ENCODE peak calls at places on chromosomes 13 and 19, in ten cellular contexts. One of them, this sample, is unnamed. For H3K27me3, the result is how much of the 10 kb centered on the place peaks cover.

GRCh38 chr13:113448885-113449692 is 4.2 kb downstream of the ADPRHL1 start:
- DNase-seq in CD4-positive, CD25-positive, alpha-beta regulatory T cell: peak
- DNase-seq in left ventricle myocardium inferior: no peak
- DNase-seq in PC-3: peak
- DNase-seq in SK-N-SH: no peak
- DNase-seq in tibial nerve: peak
- DNase-seq in CD8-positive, alpha-beta T cell: peak
- DNase-seq in gastrocnemius medialis: no peak
- DNase-seq in MG63: no peak
- DNase-seq in testis: peak
- DNase-seq in this sample: no peak

GRCh38 chr19:42068756-42069571 is 1.0 kb downstream of the GRIK5 start:
- DNase-seq in CD8-positive, alpha-beta T cell: no peak
- DNase-seq in left ventricle myocardium inferior: no peak
- DNase-seq in CD4-positive, CD25-positive, alpha-beta regulatory T cell: no peak
- DNase-seq in tibial nerve: no peak
- DNase-seq in MG63: no peak
- DNase-seq in PC-3: no peak
- DNase-seq in gastrocnemius medialis: no peak
- DNase-seq in testis: no peak
- DNase-seq in SK-N-SH: peak
- DNase-seq in this sample: peak

GRCh38 chr19:7257148-7258041 is 36.8 kb downstream of the INSR start:
- DNase-seq in MG63: no peak
- DNase-seq in PC-3: peak
- DNase-seq in SK-N-SH: no peak
- DNase-seq in gastrocnemius medialis: no peak
- DNase-seq in left ventricle myocardium inferior: no peak
- DNase-seq in CD4-positive, CD25-positive, alpha-beta regulatory T cell: no peak
- DNase-seq in tibial nerve: no peak
- DNase-seq in CD8-positive, alpha-beta T cell: no peak
- DNase-seq in testis: peak
- DNase-seq in this sample: no peak

GRCh38 chr13:109592776-109593175 is 193.6 kb downstream of the IRS2 start:
- DNase-seq in PC-3: no peak
- DNase-seq in left ventricle myocardium inferior: no peak
- DNase-seq in testis: no peak
- DNase-seq in tibial nerve: no peak
- DNase-seq in CD8-positive, alpha-beta T cell: no peak
- DNase-seq in gastrocnemius medialis: no peak
- DNase-seq in CD4-positive, CD25-positive, alpha-beta regulatory T cell: no peak
- DNase-seq in SK-N-SH: no peak
- DNase-seq in MG63: no peak
- DNase-seq in this sample: no peak

GRCh38 chr13:97339019-97339988 is 94.7 kb upstream of the RAP2A start:
- DNase-seq in tibial nerve: peak
- DNase-seq in PC-3: no peak
- DNase-seq in left ventricle myocardium inferior: peak
- DNase-seq in CD8-positive, alpha-beta T cell: no peak
- DNase-seq in CD4-positive, CD25-positive, alpha-beta regulatory T cell: no peak
- DNase-seq in SK-N-SH: no peak
- DNase-seq in gastrocnemius medialis: peak
- DNase-seq in testis: peak
- DNase-seq in MG63: peak
- DNase-seq in this sample: no peak

GRCh38 chr13:97280478-97280877 is 58.3 kb downstream of the MBNL2 start:
- DNase-seq in CD8-positive, alpha-beta T cell: no peak
- DNase-seq in CD4-positive, CD25-positive, alpha-beta regulatory T cell: no peak
- DNase-seq in SK-N-SH: peak
- DNase-seq in testis: no peak
- DNase-seq in tibial nerve: no peak
- DNase-seq in gastrocnemius medialis: no peak
- DNase-seq in left ventricle myocardium inferior: no peak
- DNase-seq in PC-3: no peak
- DNase-seq in MG63: no peak
- DNase-seq in this sample: no peak

GRCh38 chr13:42400188-42400833 is 128.4 kb downstream of the AKAP11 start:
- DNase-seq in tibial nerve: no peak
- DNase-seq in MG63: no peak
- DNase-seq in CD8-positive, alpha-beta T cell: no peak
- DNase-seq in PC-3: no peak
- DNase-seq in SK-N-SH: no peak
- DNase-seq in testis: no peak
- DNase-seq in left ventricle myocardium inferior: no peak
- DNase-seq in gastrocnemius medialis: no peak
- DNase-seq in CD4-positive, CD25-positive, alpha-beta regulatory T cell: no peak
- DNase-seq in this sample: no peak

GRCh38 chr13:44075113-44075512 is 195.4 kb downstream of the LACC1 start:
- DNase-seq in PC-3: no peak
- DNase-seq in SK-N-SH: no peak
- DNase-seq in gastrocnemius medialis: no peak
- DNase-seq in CD8-positive, alpha-beta T cell: no peak
- DNase-seq in tibial nerve: no peak
- DNase-seq in left ventricle myocardium inferior: no peak
- DNase-seq in CD4-positive, CD25-positive, alpha-beta regulatory T cell: no peak
- DNase-seq in testis: no peak
- DNase-seq in MG63: no peak
- DNase-seq in this sample: no peak

GRCh38 chr13:44915962-44916361 is 73.3 kb downstream of the NUFIP1 start:
- DNase-seq in gastrocnemius medialis: no peak
- DNase-seq in CD8-positive, alpha-beta T cell: no peak
- DNase-seq in PC-3: no peak
- DNase-seq in SK-N-SH: no peak
- DNase-seq in CD4-positive, CD25-positive, alpha-beta regulatory T cell: no peak
- DNase-seq in MG63: no peak
- DNase-seq in left ventricle myocardium inferior: no peak
- DNase-seq in tibial nerve: no peak
- DNase-seq in testis: no peak
- DNase-seq in this sample: no peak

GRCh38 chr19:47024502-47024901 is 4.9 kb downstream of the NPAS1 start:
- DNase-seq in PC-3: no peak
- DNase-seq in SK-N-SH: no peak
- DNase-seq in CD8-positive, alpha-beta T cell: no peak
- DNase-seq in tibial nerve: no peak
- DNase-seq in left ventricle myocardium inferior: no peak
- DNase-seq in testis: no peak
- DNase-seq in CD4-positive, CD25-positive, alpha-beta regulatory T cell: no peak
- DNase-seq in MG63: no peak
- DNase-seq in gastrocnemius medialis: no peak
- DNase-seq in this sample: no peak

GRCh38 chr19:47023448-47023794 is 3.8 kb downstream of the NPAS1 start:
- DNase-seq in MG63: no peak
- DNase-seq in testis: no peak
- DNase-seq in left ventricle myocardium inferior: no peak
- DNase-seq in PC-3: no peak
- DNase-seq in tibial nerve: no peak
- DNase-seq in CD8-positive, alpha-beta T cell: no peak
- DNase-seq in gastrocnemius medialis: no peak
- DNase-seq in SK-N-SH: no peak
- DNase-seq in CD4-positive, CD25-positive, alpha-beta regulatory T cell: no peak
- DNase-seq in this sample: no peak

GRCh38 chr19:47021536-47022139 is 2.0 kb downstream of the NPAS1 start:
- DNase-seq in CD4-positive, CD25-positive, alpha-beta regulatory T cell: no peak
- DNase-seq in CD8-positive, alpha-beta T cell: no peak
- DNase-seq in gastrocnemius medialis: no peak
- DNase-seq in left ventricle myocardium inferior: no peak
- DNase-seq in SK-N-SH: peak
- DNase-seq in PC-3: no peak
- DNase-seq in MG63: peak
- DNase-seq in tibial nerve: no peak
- DNase-seq in testis: no peak
- DNase-seq in this sample: peak

GRCh38 chr19:47022140-47022536 is 2.5 kb downstream of the NPAS1 start:
- DNase-seq in PC-3: no peak
- DNase-seq in CD8-positive, alpha-beta T cell: no peak
- DNase-seq in SK-N-SH: no peak
- DNase-seq in MG63: no peak
- DNase-seq in CD4-positive, CD25-positive, alpha-beta regulatory T cell: no peak
- DNase-seq in testis: no peak
- DNase-seq in tibial nerve: no peak
- DNase-seq in gastrocnemius medialis: no peak
- DNase-seq in left ventricle myocardium inferior: no peak
- DNase-seq in this sample: no peak

DNA sequence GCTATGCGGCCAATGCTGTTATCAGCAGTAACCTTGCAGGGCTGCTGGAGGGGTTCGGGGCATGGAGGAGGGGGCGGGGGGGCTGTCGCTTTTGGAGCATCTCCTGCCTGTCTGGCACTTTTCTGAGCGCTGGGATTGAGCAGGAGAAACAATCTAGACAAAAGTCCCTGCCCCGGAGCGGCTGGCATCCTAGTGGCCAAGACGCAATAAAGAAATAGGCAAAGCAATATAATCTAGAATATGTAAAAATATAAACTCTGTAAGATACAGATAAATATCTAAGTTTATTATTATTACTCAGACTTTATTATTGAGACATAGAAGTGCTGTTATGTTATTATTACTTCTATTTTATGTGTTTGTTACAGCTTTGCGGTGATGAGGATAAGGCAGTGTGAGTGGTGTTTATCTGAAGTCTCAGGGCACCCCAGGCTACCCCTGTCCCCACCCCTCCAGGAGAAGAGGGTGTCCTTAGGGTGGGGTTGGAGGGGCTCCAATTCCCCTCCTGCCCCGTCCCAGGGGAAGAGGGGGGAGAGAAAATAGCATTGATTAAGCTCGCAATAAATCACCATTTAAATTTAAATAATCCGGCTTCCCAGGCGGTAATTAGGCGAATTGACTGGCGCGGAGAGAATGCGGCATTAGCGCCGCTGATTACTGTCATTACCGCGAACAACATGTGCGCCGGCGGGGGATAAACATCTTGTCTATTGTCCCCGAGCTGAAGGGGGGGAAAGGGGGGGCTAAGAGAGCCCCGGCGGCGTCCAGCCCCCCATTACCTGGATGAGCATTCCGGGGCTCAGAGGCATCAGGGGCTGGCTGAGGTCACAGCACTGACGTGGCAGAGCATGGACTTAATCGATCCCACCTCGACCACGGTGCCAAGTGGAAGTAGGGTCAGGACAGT is 3.2 kb downstream of the NPAS1 start:
- DNase-seq in MG63: no peak
- DNase-seq in CD8-positive, alpha-beta T cell: no peak
- DNase-seq in CD4-positive, CD25-positive, alpha-beta regulatory T cell: no peak
- DNase-seq in SK-N-SH: no peak
- DNase-seq in PC-3: no peak
- DNase-seq in tibial nerve: no peak
- DNase-seq in testis: no peak
- DNase-seq in left ventricle myocardium inferior: no peak
- DNase-seq in gastrocnemius medialis: no peak
- DNase-seq in this sample: no peak
- H3K27me3 ChIP-seq in MG63: half or more
- H3K27me3 ChIP-seq in CD8-positive, alpha-beta T cell: under half
- H3K27me3 ChIP-seq in CD4-positive, CD25-positive, alpha-beta regulatory T cell: under half
- H3K27me3 ChIP-seq in SK-N-SH: under half
- H3K27me3 ChIP-seq in PC-3: under half
- H3K27me3 ChIP-seq in tibial nerve: half or more
- H3K27me3 ChIP-seq in testis: under half
- H3K27me3 ChIP-seq in left ventricle myocardium inferior: half or more
- H3K27me3 ChIP-seq in gastrocnemius medialis: half or more
- H3K27me3 ChIP-seq in this sample: half or more

DNA sequence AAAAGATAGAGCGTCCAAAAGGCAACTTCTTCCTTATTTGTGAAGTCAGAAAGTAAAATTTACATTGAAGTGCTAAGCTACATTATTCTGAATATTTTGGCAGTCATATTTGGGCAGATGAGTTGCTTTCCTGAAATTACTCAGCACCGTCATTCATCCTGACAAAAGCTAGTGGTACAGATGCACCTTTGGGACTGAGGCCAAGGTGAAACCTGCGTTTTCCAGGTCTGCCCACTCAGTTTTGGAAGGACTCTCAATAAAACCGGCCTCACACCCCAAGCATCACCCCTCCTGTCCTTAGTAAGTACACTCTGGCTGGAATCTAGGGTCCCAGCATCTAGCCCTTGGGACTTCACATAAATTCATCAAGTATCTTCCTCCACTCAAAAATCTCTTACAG is 187.5 kb downstream of the TM9SF2 start:
- DNase-seq in CD4-positive, CD25-positive, alpha-beta regulatory T cell: no peak
- DNase-seq in PC-3: no peak
- DNase-seq in MG63: no peak
- DNase-seq in left ventricle myocardium inferior: no peak
- DNase-seq in tibial nerve: no peak
- DNase-seq in testis: no peak
- DNase-seq in gastrocnemius medialis: no peak
- DNase-seq in SK-N-SH: no peak
- DNase-seq in CD8-positive, alpha-beta T cell: no peak
- DNase-seq in this sample: no peak
- H3K4me3 ChIP-seq in CD4-positive, CD25-positive, alpha-beta regulatory T cell: no peak
- H3K4me3 ChIP-seq in PC-3: no peak
- H3K4me3 ChIP-seq in MG63: no peak
- H3K4me3 ChIP-seq in left ventricle myocardium inferior: no peak
- H3K4me3 ChIP-seq in tibial nerve: no peak
- H3K4me3 ChIP-seq in testis: no peak
- H3K4me3 ChIP-seq in gastrocnemius medialis: no peak
- H3K4me3 ChIP-seq in SK-N-SH: no peak
- H3K4me3 ChIP-seq in CD8-positive, alpha-beta T cell: no peak
- H3K4me3 ChIP-seq in this sample: no peak

DNA sequence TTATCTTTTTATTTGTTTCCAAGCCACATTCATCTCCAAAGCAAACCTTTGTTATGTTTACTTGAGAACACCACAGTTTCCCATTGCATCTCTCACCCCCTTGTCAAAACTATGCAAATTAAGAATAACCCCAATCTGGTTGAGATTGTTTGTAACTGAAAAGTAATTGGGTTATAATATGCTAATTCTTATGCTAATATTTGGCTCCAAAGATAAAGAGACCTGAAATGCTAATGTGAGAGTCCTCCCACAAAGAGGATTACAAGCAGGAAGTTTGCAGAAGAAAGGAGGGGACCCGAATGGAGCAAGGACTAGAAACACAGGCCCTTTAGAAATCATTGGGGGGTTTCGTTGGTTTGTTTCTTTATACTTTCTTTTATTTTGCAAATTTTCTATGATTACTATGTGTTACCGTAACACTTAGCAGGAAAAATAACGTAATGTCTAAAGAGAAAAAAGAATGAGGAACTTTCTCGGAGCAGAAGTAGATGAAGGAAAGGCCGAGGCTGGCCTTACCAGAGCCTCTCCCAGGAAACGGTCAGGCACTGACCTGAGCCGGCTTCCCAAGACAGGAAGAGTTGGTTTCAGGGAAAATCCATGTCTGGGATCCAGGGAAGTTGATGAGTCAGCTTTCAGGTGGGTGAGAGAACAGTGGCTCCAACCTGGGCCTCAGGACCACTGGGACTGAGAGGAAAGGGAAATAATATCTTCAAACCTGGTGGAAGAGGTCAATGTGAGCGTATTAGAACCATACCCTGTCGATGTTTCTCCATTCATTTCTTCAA is 93.1 kb upstream of the UBL3 start:
- DNase-seq in CD8-positive, alpha-beta T cell: no peak
- DNase-seq in tibial nerve: no peak
- DNase-seq in left ventricle myocardium inferior: no peak
- DNase-seq in testis: no peak
- DNase-seq in PC-3: no peak
- DNase-seq in SK-N-SH: no peak
- DNase-seq in gastrocnemius medialis: no peak
- DNase-seq in CD4-positive, CD25-positive, alpha-beta regulatory T cell: no peak
- DNase-seq in MG63: no peak
- DNase-seq in this sample: peak
- H3K27me3 ChIP-seq in CD8-positive, alpha-beta T cell: under half
- H3K27me3 ChIP-seq in tibial nerve: under half
- H3K27me3 ChIP-seq in left ventricle myocardium inferior: under half
- H3K27me3 ChIP-seq in testis: under half
- H3K27me3 ChIP-seq in PC-3: under half
- H3K27me3 ChIP-seq in SK-N-SH: under half
- H3K27me3 ChIP-seq in gastrocnemius medialis: under half
- H3K27me3 ChIP-seq in CD4-positive, CD25-positive, alpha-beta regulatory T cell: under half
- H3K27me3 ChIP-seq in MG63: under half
- H3K27me3 ChIP-seq in this sample: under half

GRCh38 chr19:289651-290538 is 1.3 kb downstream of the PLPP2 start:
- DNase-seq in CD8-positive, alpha-beta T cell: no peak
- DNase-seq in CD4-positive, CD25-positive, alpha-beta regulatory T cell: no peak
- DNase-seq in tibial nerve: no peak
- DNase-seq in testis: peak
- DNase-seq in left ventricle myocardium inferior: no peak
- DNase-seq in gastrocnemius medialis: no peak
- DNase-seq in SK-N-SH: peak
- DNase-seq in PC-3: no peak
- DNase-seq in MG63: peak
- DNase-seq in this sample: peak
- H3K4me3 ChIP-seq in CD8-positive, alpha-beta T cell: no peak
- H3K4me3 ChIP-seq in CD4-positive, CD25-positive, alpha-beta regulatory T cell: no peak
- H3K4me3 ChIP-seq in tibial nerve: peak
- H3K4me3 ChIP-seq in testis: no peak
- H3K4me3 ChIP-seq in left ventricle myocardium inferior: peak
- H3K4me3 ChIP-seq in gastrocnemius medialis: no peak
- H3K4me3 ChIP-seq in SK-N-SH: peak
- H3K4me3 ChIP-seq in PC-3: no peak
- H3K4me3 ChIP-seq in MG63: peak
- H3K4me3 ChIP-seq in this sample: peak